ENCODE peak calls at places on chromosomes 12 and 14, in four cellular contexts. G is HepG2, L is tibial nerve, M is fibroblast of lung. X is an unnamed sample.

GRCh38 chr12:132948146-132949066 is 7.7 kb downstream of the ZNF605 start:
- DNase-seq in G (no peak), L (no peak), M (no peak), X (no peak)

GRCh38 chr12:106195638-106196037 is 52.2 kb downstream of the CKAP4 start:
- DNase-seq in G (peak; percentile 72), L (peak; percentile 81), M (peak; percentile 64), X (peak; percentile 86)

GRCh38 chr14:23297878-23298277 is 4.8 kb downstream of the PPP1R3E start:
- DNase-seq in G (no peak), L (no peak), M (no peak), X (no peak)

GRCh38 chr14:74867673-74868072 is 8.3 kb downstream of the PROX2 start:
- DNase-seq in G (no peak), L (no peak), M (no peak), X (no peak)

GRCh38 chr14:70698288-70698687 is 56.6 kb downstream of the TTC9 start:
- DNase-seq in G (peak; percentile 29), L (peak; percentile 25), M (no peak), X (no peak)

GRCh38 chr12:4579305-4580097 is 17.5 kb downstream of the DYRK4 start:
- DNase-seq in G (peak; percentile 17), L (no peak), M (peak; percentile 15), X (no peak)

GRCh38 chr14:75223664-75224154 is 47.3 kb upstream of the TMED10 start:
- DNase-seq in G (no peak), L (no peak), M (no peak), X (no peak)

GRCh38 chr12:73424484-73424883 is 1113.2 kb upstream of the ATXN7L3B start:
- DNase-seq in G (no peak), L (no peak), M (no peak), X (no peak)

DNA sequence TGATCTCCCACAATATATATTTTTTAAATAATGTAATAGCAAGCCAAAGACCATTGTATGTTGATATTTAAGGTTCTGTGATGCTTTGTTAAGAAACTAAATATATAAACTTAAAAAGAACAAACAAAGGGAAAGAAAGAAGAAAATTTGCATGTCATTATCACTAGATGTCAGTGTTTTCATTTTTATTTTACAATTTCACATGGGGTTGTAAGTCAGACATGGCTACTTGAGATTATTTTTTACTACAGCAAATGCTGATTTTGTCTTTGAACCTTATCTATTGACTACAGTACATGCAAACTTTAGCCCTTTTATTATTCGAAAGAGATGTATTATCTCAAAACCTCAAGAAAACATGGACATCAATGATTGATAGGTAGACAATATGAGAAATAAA is 36.1 kb downstream of the SLCO1C1 start:
- DNase-seq in G (no peak), L (no peak), M (no peak), X (no peak)
- TF ChIP-seq CTCF in G (no peak), L (no peak), M (no peak), X (no peak)

GRCh38 chr12:32131666-32132065 is 25.0 kb downstream of the BICD1 start:
- DNase-seq in G (peak; percentile 58), L (no peak), M (no peak), X (no peak)
- H3K27ac ChIP-seq in G (peak overlapping the region; percentile 49), L (no peak overlapping the region), M (no peak overlapping the region), X (no peak overlapping the region)

GRCh38 chr12:9940370-9940769 is 8.2 kb upstream of the CLEC2A start:
- DNase-seq in G (no peak), L (no peak), M (peak; percentile 17), X (no peak)
- TF ChIP-seq CTCF in G (peak; percentile 6), L (no peak), M (no peak), X (no peak)

GRCh38 chr14:73239463-73240241 is 2.3 kb downstream of the PAPLN start:
- DNase-seq in G (no peak), L (peak; percentile 72), M (peak; percentile 72), X (no peak)

GRCh38 chr14:73238941-73239340 is 1.6 kb downstream of the PAPLN start:
- DNase-seq in G (no peak), L (no peak), M (no peak), X (no peak)

GRCh38 chr14:73237219-73237785 is at the start of gene PAPLN:
- DNase-seq in G (no peak), L (peak; percentile 36), M (peak; percentile 25), X (no peak)

GRCh38 chr14:73237786-73238261 is 518 bp downstream of the PAPLN start:
- DNase-seq in G (no peak), L (no peak), M (no peak), X (no peak)

GRCh38 chr14:73238262-73238852 is 1.1 kb downstream of the PAPLN start:
- DNase-seq in G (peak; percentile 47), L (no peak), M (peak; percentile 81), X (no peak)
- H3K27ac ChIP-seq in G (no peak overlapping the region), L (peak overlapping the region; percentile 97), M (no peak overlapping the region), X (no peak overlapping the region)

GRCh38 chr12:30323008-30323407 is 372.7 kb downstream of the IPO8 start:
- DNase-seq in G (no peak), L (no peak), M (no peak), X (no peak)
- TF ChIP-seq CTCF in G (peak; percentile 53), L (no peak), M (no peak), X (no peak)

GRCh38 chr14:22011243-22011642 is 337.6 kb upstream of the OR4E1 start:
- DNase-seq in G (no peak), L (no peak), M (no peak), X (no peak)
- H3K27ac ChIP-seq in G (no peak overlapping the region), L (no peak overlapping the region), M (no peak overlapping the region), X (no peak overlapping the region)

GRCh38 chr12:46516238-46516932 is 143.8 kb upstream of the SLC38A2 start:
- DNase-seq in G (no peak), L (no peak), M (no peak), X (no peak)

GRCh38 chr12:46516933-46517578 is 144.5 kb upstream of the SLC38A2 start:
- DNase-seq in G (no peak), L (no peak), M (no peak), X (no peak)

GRCh38 chr12:46518729-46519128 is 146.2 kb upstream of the SLC38A2 start:
- DNase-seq in G (peak; percentile 16), L (no peak), M (peak; percentile 37), X (no peak)

GRCh38 chr12:46518184-46518583 is 145.6 kb upstream of the SLC38A2 start:
- DNase-seq in G (no peak), L (peak; percentile 25), M (peak; percentile 45), X (no peak)

GRCh38 chr12:46517579-46517962 is 145.0 kb upstream of the SLC38A2 start:
- DNase-seq in G (no peak), L (no peak), M (no peak), X (no peak)
- TF ChIP-seq CTCF in G (no peak), L (no peak), M (no peak), X (no peak)

GRCh38 chr12:52248541-52249035 is 15.5 kb downstream of the KRT7 start:
- DNase-seq in G (no peak), L (no peak), M (no peak), X (peak; percentile 60)

GRCh38 chr12:52249511-52250047 is 16.5 kb downstream of the KRT7 start:
- DNase-seq in G (no peak), L (no peak), M (no peak), X (no peak)

GRCh38 chr12:52250048-52250990 is 17.3 kb downstream of the KRT7 start:
- DNase-seq in G (no peak), L (no peak), M (no peak), X (peak; percentile 62)

GRCh38 chr12:52247622-52248540 is 14.8 kb downstream of the KRT7 start:
- DNase-seq in G (no peak), L (no peak), M (no peak), X (no peak)

GRCh38 chr12:52249041-52249461 is 16.0 kb downstream of the KRT7 start:
- DNase-seq in G (no peak), L (no peak), M (no peak), X (peak; percentile 89)
- H3K27ac ChIP-seq in G (no peak overlapping the region), L (no peak overlapping the region), M (no peak overlapping the region), X (peak overlapping the region; percentile 88)

GRCh38 chr14:22168092-22168955 is 420.7 kb downstream of the DAD1 start:
- DNase-seq in G (peak; percentile 29), L (no peak), M (peak; percentile 65), X (no peak)
- TF ChIP-seq CTCF in G (peak; percentile 11), L (no peak), M (no peak), X (no peak)

GRCh38 chr12:58529114-58529665 is 391.1 kb downstream of the LRIG3 start:
- DNase-seq in G (no peak), L (no peak), M (peak; percentile 84), X (no peak)
- H3K27ac ChIP-seq in G (no peak overlapping the region), L (no peak overlapping the region), M (peak overlapping the region; percentile 80), X (no peak overlapping the region)

X was measured in ascending aorta.